ENCODE peak calls at places on chromosomes 13 and 19, in nine cellular contexts. D is left ventricle myocardium inferior, F is left lung, H is hepatocyte, C is cardiac muscle cell, G is mammary epithelial cell, U is right lobe of liver, X is IMR-90, R is prostate gland. N is an unnamed sample.

GRCh38 chr13:32051156-32051555 is 19.6 kb downstream of the FRY start:
- DNase-seq in D (no peak), F (no peak), H (no peak), C (no peak), G (no peak), U (no peak), X (no peak), R (no peak), N (no peak)

GRCh38 chr13:39765801-39766463 is 110.5 kb downstream of the COG6 start:
- DNase-seq in D (peak; percentile 35), F (no peak), H (no peak), C (peak; percentile 40), G (peak; percentile 46), U (peak; percentile 65), X (no peak), R (peak; percentile 52), N (peak; percentile 24)

GRCh38 chr19:40309666-40310065 is 24.5 kb upstream of the AKT2 start:
- DNase-seq in D (no peak), F (no peak), H (no peak), C (no peak), G (no peak), U (no peak), X (no peak), R (no peak), N (no peak)

GRCh38 chr19:50803633-50804419 is 13.6 kb downstream of the ACP4 start:
- DNase-seq in D (no peak), F (no peak), H (peak; percentile 53), C (peak; percentile 21), G (no peak), U (no peak), X (no peak), R (no peak), N (peak; percentile 56)

GRCh38 chr13:100454876-100455275 is 133.7 kb downstream of the GGACT start:
- DNase-seq in D (no peak), F (no peak), H (no peak), C (peak; percentile 45), G (peak; percentile 63), U (no peak), X (peak; percentile 54), R (no peak), N (no peak)

GRCh38 chr13:48656621-48657020 is 2.9 kb downstream of the CYSLTR2 start:
- DNase-seq in D (no peak), F (no peak), H (no peak), C (peak; percentile 84), G (no peak), U (no peak), X (no peak), R (no peak), N (peak; percentile 41)

GRCh38 chr13:37616131-37616530 is 17.6 kb upstream of the POSTN start:
- DNase-seq in D (no peak), F (no peak), H (no peak), C (no peak), G (no peak), U (no peak), X (peak; percentile 28), R (no peak), N (no peak)

GRCh38 chr19:970695-971094 is 13.4 kb upstream of the WDR18 start:
- DNase-seq in D (no peak), F (no peak), H (peak; percentile 45), C (peak; percentile 18), G (no peak), U (no peak), X (no peak), R (no peak), N (peak; percentile 20)

GRCh38 chr19:2977686-2978466 is 512 bp downstream of the TLE6 start:
- DNase-seq in D (no peak), F (no peak), H (no peak), C (no peak), G (no peak), U (no peak), X (no peak), R (no peak), N (peak; percentile 55)

GRCh38 chr19:49455729-49456128 is 2.7 kb downstream of the ALDH16A1 start:
- DNase-seq in D (no peak), F (no peak), H (no peak), C (no peak), G (no peak), U (no peak), X (no peak), R (no peak), N (no peak)

GRCh38 chr13:55653497-55653896 is 1487.2 kb upstream of the PRR20A start:
- DNase-seq in D (no peak), F (no peak), H (no peak), C (no peak), G (no peak), U (no peak), X (no peak), R (no peak), N (no peak)

GRCh38 chr13:100440756-100441421 is 147.7 kb downstream of the GGACT start:
- DNase-seq in D (no peak), F (no peak), H (no peak), C (peak; percentile 29), G (no peak), U (no peak), X (peak; percentile 75), R (no peak), N (no peak)

GRCh38 chr13:99982741-99983400 is 1.3 kb downstream of the ZIC2 start:
- DNase-seq in D (no peak), F (no peak), H (no peak), C (no peak), G (no peak), U (no peak), X (no peak), R (no peak), N (no peak)

GRCh38 chr13:104757712-104758111 is 1691.5 kb upstream of the SLC10A2 start:
- DNase-seq in D (no peak), F (no peak), H (no peak), C (no peak), G (no peak), U (no peak), X (no peak), R (no peak), N (no peak)
- H3K9me3 ChIP-seq in D (no peaks in the 10 kb centered on the region), F (no peaks in the 10 kb centered on the region), H (no peaks in the 10 kb centered on the region), C (no peaks in the 10 kb centered on the region), G (no peaks in the 10 kb centered on the region), U (no peaks in the 10 kb centered on the region), X (no peaks in the 10 kb centered on the region), R (no peaks in the 10 kb centered on the region), N (no peaks in the 10 kb centered on the region)

DNA sequence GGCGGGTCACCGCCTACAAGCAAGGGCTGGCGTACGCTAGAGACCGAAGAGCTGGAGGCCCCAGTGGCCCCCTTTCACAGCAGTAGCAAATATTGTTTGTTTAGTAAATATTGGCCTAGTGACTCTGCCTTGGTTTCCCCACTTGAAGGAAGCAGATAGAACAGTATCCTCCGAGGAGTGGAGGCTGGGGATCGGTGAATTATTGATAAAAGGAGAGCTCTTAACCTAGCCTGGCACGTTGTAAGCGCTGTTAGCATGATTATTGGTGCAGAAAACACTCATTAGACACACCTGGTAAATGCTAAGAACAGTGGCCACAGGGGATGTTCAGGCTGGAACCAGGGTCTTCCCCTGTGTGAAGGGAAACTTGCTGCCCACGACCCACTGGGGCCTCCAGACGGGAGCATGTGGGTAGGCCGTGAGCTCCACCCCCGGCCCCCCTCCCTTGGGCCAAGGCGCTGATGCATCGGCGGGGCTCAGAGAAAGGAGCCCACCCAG is 2.2 kb downstream of the IER2 start:
- DNase-seq in D (no peak), F (no peak), H (no peak), C (no peak), G (no peak), U (no peak), X (no peak), R (no peak), N (no peak)
- H3K4me1 ChIP-seq in D (peaks cover 80% of the 10 kb centered on the region), F (peaks cover 42% of the 10 kb centered on the region), H (peaks cover 23% of the 10 kb centered on the region), C (peaks cover 16% of the 10 kb centered on the region), G (peaks cover 25% of the 10 kb centered on the region), U (no peaks in the 10 kb centered on the region), X (peaks cover 17% of the 10 kb centered on the region), R (peaks cover 6% of the 10 kb centered on the region), N (peaks cover 11% of the 10 kb centered on the region)

GRCh38 chr19:16889429-16889882 is 657 bp downstream of the F2RL3 start:
- DNase-seq in D (peak; percentile 55), F (no peak), H (no peak), C (no peak), G (no peak), U (no peak), X (no peak), R (peak; percentile 44), N (no peak)

GRCh38 chr19:16891696-16892382 is 3.0 kb downstream of the F2RL3 start:
- DNase-seq in D (no peak), F (no peak), H (no peak), C (no peak), G (no peak), U (no peak), X (no peak), R (no peak), N (no peak)

GRCh38 chr19:16890461-16891184 is 1.8 kb downstream of the F2RL3 start:
- DNase-seq in D (no peak), F (no peak), H (no peak), C (no peak), G (no peak), U (no peak), X (no peak), R (no peak), N (no peak)

GRCh38 chr19:16888629-16889371 is at the start of gene F2RL3:
- DNase-seq in D (peak; percentile 58), F (peak; percentile 75), H (no peak), C (peak; percentile 70), G (no peak), U (no peak), X (peak; percentile 22), R (no peak), N (peak; percentile 31)

DNA sequence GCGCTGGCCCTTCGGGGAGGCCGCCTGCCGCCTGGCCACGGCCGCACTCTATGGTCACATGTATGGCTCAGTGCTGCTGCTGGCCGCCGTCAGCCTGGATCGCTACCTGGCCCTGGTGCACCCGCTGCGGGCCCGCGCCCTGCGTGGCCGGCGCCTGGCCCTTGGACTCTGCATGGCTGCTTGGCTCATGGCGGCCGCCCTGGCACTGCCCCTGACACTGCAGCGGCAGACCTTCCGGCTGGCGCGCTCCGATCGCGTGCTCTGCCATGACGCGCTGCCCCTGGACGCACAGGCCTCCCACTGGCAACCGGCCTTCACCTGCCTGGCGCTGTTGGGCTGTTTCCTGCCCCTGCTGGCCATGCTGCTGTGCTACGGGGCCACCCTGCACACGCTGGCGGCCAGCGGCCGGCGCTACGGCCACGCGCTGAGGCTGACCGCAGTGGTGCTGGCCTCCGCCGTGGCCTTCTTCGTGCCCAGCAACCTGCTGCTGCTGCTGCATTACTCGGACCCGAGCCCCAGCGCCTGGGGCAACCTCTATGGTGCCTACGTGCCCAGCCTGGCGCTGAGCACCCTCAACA is 1.2 kb downstream of the F2RL3 start:
- DNase-seq in D (no peak), F (no peak), H (no peak), C (no peak), G (no peak), U (no peak), X (no peak), R (no peak), N (no peak)
- TF ChIP-seq CTCF in D (no peak), F (no peak), H (no peak), C (no peak), G (no peak), U (no peak), X (no peak), R (no peak), N (no peak)

DNA sequence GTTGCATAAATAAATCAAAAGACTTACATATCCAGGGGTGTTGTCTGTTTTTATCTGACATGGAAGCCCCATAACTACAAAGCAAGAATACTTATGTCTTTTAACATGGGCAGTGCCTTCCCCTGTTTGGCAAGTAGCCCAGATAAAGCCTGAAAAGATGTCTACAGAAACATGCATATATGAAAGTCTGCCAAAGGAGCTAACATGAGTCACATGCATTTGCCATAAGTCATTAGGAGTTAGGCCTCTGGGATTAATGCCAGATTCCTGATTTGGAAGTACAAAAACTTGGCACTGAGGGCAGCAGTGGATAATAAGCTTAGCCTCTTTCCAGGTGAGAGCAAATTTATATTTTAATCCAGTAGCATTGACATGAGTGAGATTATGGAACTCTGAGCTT is 62.0 kb downstream of the ZNF737 start:
- DNase-seq in D (no peak), F (no peak), H (peak; percentile 13), C (peak; percentile 7), G (peak; percentile 46), U (no peak), X (peak; percentile 35), R (peak; percentile 8), N (no peak)
- H3K9me3 ChIP-seq in D (peaks cover 57% of the 10 kb centered on the region), F (no peaks in the 10 kb centered on the region), H (no peaks in the 10 kb centered on the region), C (no peaks in the 10 kb centered on the region), G (peaks cover 26% of the 10 kb centered on the region), U (no peaks in the 10 kb centered on the region), X (peaks cover 10% of the 10 kb centered on the region), R (no peaks in the 10 kb centered on the region), N (no peaks in the 10 kb centered on the region)